ENCODE peak calls at places on chromosomes 6 and 20, in seven cellular contexts. E is left ventricle myocardium superior; L is stimulated activated naive CD4-positive, alpha-beta T cell treated with Interleukin-2 at 50 U/mL for 16 hours; F is NCI-H774; K is NCI-H1930; C is stimulated activated CD4-positive, alpha-beta T cell treated with anti-CD3 and anti-CD28 coated beads, Interleukin-1b, Interleukin-23, amount 100 ng/mL, for 24 hours; A is GM13977. T is an unnamed sample.

GRCh38 chr20:35908007-35908406 is 46.3 kb downstream of the SCAND1 start:
- DNase-seq in E (no peak), L (no peak), F (no peak), K (no peak), C (no peak), A (no peak), T (no peak)

GRCh38 chr6:130306377-130306776 is 59.4 kb upstream of the TMEM200A start:
- DNase-seq in E (no peak), L (no peak), F (no peak), K (no peak), C (no peak), A (no peak), T (no peak)

GRCh38 chr6:34352305-34352937 is 40.0 kb downstream of the NUDT3 start:
- DNase-seq in E (no peak), L (no peak), F (no peak), K (no peak), C (no peak), A (no peak), T (no peak)

GRCh38 chr20:24866008-24866407 is 83.1 kb upstream of the CST7 start:
- DNase-seq in E (no peak), L (no peak), F (no peak), K (no peak), C (no peak), A (no peak), T (no peak)

GRCh38 chr20:63968928-63969760 is 586 bp downstream of the ZNF512B start:
- DNase-seq in E (peak), L (peak), F (no peak), K (no peak), C (no peak), A (peak), T (peak)

GRCh38 chr20:38447931-38448675 is 13.0 kb upstream of the SNHG17 start:
- DNase-seq in E (no peak), L (no peak), F (no peak), K (no peak), C (no peak), A (no peak), T (no peak)

GRCh38 chr6:170221753-170222400 is 69.0 kb downstream of the DLL1 start:
- DNase-seq in E (no peak), L (no peak), F (no peak), K (no peak), C (no peak), A (no peak), T (no peak)

GRCh38 chr6:45922728-45923351 is 92.8 kb downstream of the CLIC5 start:
- DNase-seq in E (peak), L (peak), F (peak), K (peak), C (peak), A (peak), T (peak)

GRCh38 chr6:142333431-142333830 is 31.6 kb downstream of the ADGRG6 start:
- DNase-seq in E (no peak), L (no peak), F (no peak), K (no peak), C (no peak), A (no peak), T (no peak)

GRCh38 chr6:75643173-75643572 is 41.5 kb downstream of the SENP6 start:
- DNase-seq in E (no peak), L (no peak), F (no peak), K (no peak), C (no peak), A (no peak), T (no peak)

GRCh38 chr6:168624540-168624939 is 183.6 kb downstream of the SMOC2 start:
- DNase-seq in E (no peak), L (no peak), F (no peak), K (no peak), C (no peak), A (no peak), T (no peak)

GRCh38 chr6:124670801-124671200 is 291.4 kb upstream of the RNF217 start:
- DNase-seq in E (no peak), L (no peak), F (peak), K (no peak), C (no peak), A (no peak), T (no peak)

GRCh38 chr6:138103876-138104275 is 3.3 kb downstream of the PERP start:
- DNase-seq in E (no peak), L (no peak), F (no peak), K (no peak), C (no peak), A (no peak), T (no peak)

GRCh38 chr20:41330343-41330720 is 10.3 kb upstream of the LPIN3 start:
- DNase-seq in E (no peak), L (no peak), F (no peak), K (no peak), C (no peak), A (no peak), T (no peak)

GRCh38 chr6:13524801-13525508 is 37.6 kb upstream of the GFOD1 start:
- DNase-seq in E (no peak), L (no peak), F (no peak), K (no peak), C (no peak), A (no peak), T (no peak)

GRCh38 chr6:83168556-83168955 is 24.5 kb downstream of the PGM3 start:
- DNase-seq in E (no peak), L (no peak), F (no peak), K (no peak), C (no peak), A (no peak), T (no peak)

GRCh38 chr6:3442444-3443220 is 14.2 kb downstream of the SLC22A23 start:
- DNase-seq in E (no peak), L (no peak), F (no peak), K (no peak), C (no peak), A (no peak), T (no peak)

GRCh38 chr20:23445596-23446217 is 6.2 kb downstream of the CSTL1 start:
- DNase-seq in E (no peak), L (no peak), F (no peak), K (no peak), C (no peak), A (no peak), T (no peak)

GRCh38 chr6:74404366-74404765 is 708.4 kb downstream of the CD109 start:
- DNase-seq in E (no peak), L (no peak), F (no peak), K (no peak), C (no peak), A (no peak), T (no peak)

GRCh38 chr6:6379573-6379972 is 59.1 kb upstream of the F13A1 start:
- DNase-seq in E (no peak), L (no peak), F (no peak), K (no peak), C (no peak), A (peak), T (no peak)

GRCh38 chr6:158445426-158446085 is 114.3 kb upstream of the TMEM181 start:
- DNase-seq in E (no peak), L (no peak), F (no peak), K (no peak), C (no peak), A (no peak), T (no peak)

GRCh38 chr6:85419046-85419759 is 30.7 kb upstream of the NT5E start:
- DNase-seq in E (no peak), L (no peak), F (no peak), K (no peak), C (no peak), A (no peak), T (no peak)

GRCh38 chr20:44651507-44652373 is at the start of gene ADA:
- DNase-seq in E (peak), L (peak), F (peak), K (peak), C (no peak), A (peak), T (peak)

GRCh38 chr6:121666809-121667208 is 231.4 kb downstream of the GJA1 start:
- DNase-seq in E (no peak), L (no peak), F (no peak), K (no peak), C (no peak), A (no peak), T (no peak)

GRCh38 chr6:1406306-1407058 is 17.1 kb downstream of the FOXF2 start:
- DNase-seq in E (no peak), L (no peak), F (no peak), K (no peak), C (no peak), A (no peak), T (no peak)

GRCh38 chr6:97047473-97048201 is 123.1 kb downstream of the KLHL32 start:
- DNase-seq in E (no peak), L (no peak), F (no peak), K (no peak), C (no peak), A (no peak), T (no peak)

GRCh38 chr6:29255530-29255929 is 46.0 kb upstream of the OR14J1 start:
- DNase-seq in E (no peak), L (no peak), F (no peak), K (no peak), C (no peak), A (no peak), T (no peak)

GRCh38 chr20:64222273-64222672 is 33.3 kb upstream of the PCMTD2 start:
- DNase-seq in E (no peak), L (no peak), F (no peak), K (no peak), C (no peak), A (no peak), T (no peak)

GRCh38 chr6:139126255-139126654 is 8.6 kb upstream of the HECA start:
- DNase-seq in E (no peak), L (peak), F (no peak), K (no peak), C (no peak), A (no peak), T (peak)

GRCh38 chr6:240151-240550 is 52.1 kb upstream of the DUSP22 start:
- DNase-seq in E (no peak), L (no peak), F (no peak), K (no peak), C (no peak), A (no peak), T (no peak)

GRCh38 chr20:5859611-5860010 is 90.7 kb downstream of the TRMT6 start:
- DNase-seq in E (no peak), L (no peak), F (no peak), K (no peak), C (no peak), A (no peak), T (no peak)

GRCh38 chr20:49486064-49486463 is 3.6 kb upstream of the KCNB1 start:
- DNase-seq in E (no peak), L (no peak), F (no peak), K (no peak), C (no peak), A (no peak), T (no peak)